ENCODE peak calls at places on chromosomes 6 and 20, in nine cellular contexts. P is amygdala; C is activated CD8-positive, alpha-beta T cell treated with anti-CD3 and anti-CD28 coated beads, Interleukin-2, amount 10 ng/mL, durations not matched to agents 7 days and 5 days; J is fibroblast of the aortic adventitia; X is iPS DF 19.7; Q is activated naive CD4-positive, alpha-beta T cell; E is DMS153; F is posterior cingulate gyrus; W is mesenchymal stem cell. A is an unnamed sample.

GRCh38 chr6:116406678-116407345 is 36.1 kb downstream of the DSE start:
- DNase-seq in F (no peak), X (no peak), W (peak), J (peak), E (no peak), P (no peak), C (no peak), Q (no peak), A (peak)

GRCh38 chr6:39040080-39040673 is 8.4 kb upstream of the GLP1R start:
- DNase-seq in C (no peak), E (no peak), Q (no peak), F (no peak), P (no peak), X (no peak), J (no peak), W (no peak), A (no peak)

GRCh38 chr20:38420232-38421085 is 14.7 kb downstream of the SNHG17 start:
- DNase-seq in X (no peak), F (no peak), W (peak), Q (no peak), C (no peak), E (no peak), J (no peak), P (no peak), A (no peak)

GRCh38 chr6:13711384-13711725 is 280 bp downstream of the RANBP9 start:
- DNase-seq in F (no peak), Q (peak), C (peak), P (no peak), X (no peak), W (peak), J (no peak), E (no peak), A (no peak)

GRCh38 chr20:22070546-22070945 is 365.1 kb downstream of the PAX1 start:
- DNase-seq in Q (no peak), J (peak), X (no peak), P (no peak), C (no peak), E (no peak), F (no peak), W (no peak), A (no peak)

GRCh38 chr6:2232445-2232844 is 13.0 kb downstream of the GMDS start:
- DNase-seq in X (no peak), Q (no peak), W (no peak), P (no peak), F (no peak), E (no peak), C (no peak), J (no peak), A (no peak)

GRCh38 chr20:15923030-15923776 is 650.0 kb downstream of the KIF16B start:
- DNase-seq in C (no peak), P (no peak), W (no peak), E (no peak), Q (no peak), J (no peak), X (no peak), F (no peak), A (no peak)

GRCh38 chr6:122956376-122956775 is 39.7 kb upstream of the CLVS2 start:
- DNase-seq in E (no peak), C (no peak), X (no peak), J (no peak), P (no peak), F (no peak), W (no peak), Q (no peak), A (no peak)

GRCh38 chr20:59074456-59074855 is 31.9 kb upstream of the PRELID3B start:
- DNase-seq in E (no peak), F (no peak), J (peak), C (no peak), Q (no peak), W (no peak), P (no peak), X (no peak), A (peak)

GRCh38 chr6:73523434-73524123 is 2.7 kb upstream of the EEF1A1 start:
- DNase-seq in X (no peak), W (no peak), C (peak), Q (peak), P (no peak), F (peak), J (peak), E (peak), A (peak)

GRCh38 chr6:37375376-37375775 is 21.6 kb downstream of the RNF8 start:
- DNase-seq in E (no peak), P (no peak), C (no peak), W (no peak), J (no peak), Q (no peak), F (no peak), X (no peak), A (no peak)

A was measured in astrocyte of the hippocampus.